ENCODE peak calls at places on chromosome 11, in five cellular contexts. U is GM23338, H is A549, F is HCT116, K is K562. Y is an unnamed sample.
A peak's percentile ranks its signal among the peaks of the same experiment; 100 is the strongest.

GRCh38 chr11:44623716-44624491 is 58.4 kb downstream of the CD82 start:
- DNase-seq in U (no peak), H (no peak), K (no peak), F (no peak), Y (no peak)

GRCh38 chr11:9495780-9496514 is 35.1 kb downstream of the ZNF143 start:
- DNase-seq in H (no peak), U (no peak), F (no peak), K (no peak), Y (no peak)

GRCh38 chr11:133953999-133954398 is 2.8 kb downstream of the IGSF9B start:
- DNase-seq in H (no peak), F (no peak), U (no peak), K (no peak), Y (no peak)

GRCh38 chr11:1939006-1939626 is 8.0 kb upstream of the MRPL23 start:
- DNase-seq in H (no peak), K (peak; percentile 39), U (no peak), F (no peak), Y (no peak)

GRCh38 chr11:8038811-8039529 is 42.0 kb upstream of the TUB start:
- DNase-seq in U (no peak), F (no peak), K (no peak), H (no peak), Y (no peak)

GRCh38 chr11:111419641-111420327 is 40.7 kb upstream of the POU2AF1 start:
- DNase-seq in U (no peak), H (no peak), F (no peak), K (no peak), Y (no peak)

GRCh38 chr11:105786766-105787165 is 176.9 kb downstream of the GRIA4 start:
- DNase-seq in H (no peak), F (no peak), K (no peak), U (peak; percentile 22), Y (no peak)

GRCh38 chr11:18455686-18456372 is at the start of gene LDHAL6A:
- DNase-seq in K (peak; percentile 13), F (no peak), U (peak; percentile 50), H (no peak), Y (peak; percentile 14)

GRCh38 chr11:8652140-8652539 is 30.3 kb downstream of the TRIM66 start:
- DNase-seq in U (no peak), F (no peak), H (peak; percentile 55), K (no peak), Y (no peak)

GRCh38 chr11:112961751-112962747 is 829 bp downstream of the NCAM1 start:
- DNase-seq in K (no peak), U (peak; percentile 49), H (no peak), F (no peak), Y (peak; percentile 13)
- TF ChIP-seq REST in K (no peak), U (no peak), H (no peak), F (no peak), Y (no peak)

GRCh38 chr11:76625787-76626186 is 44.8 kb downstream of the LRRC32 start:
- DNase-seq in K (no peak), H (peak; percentile 16), U (no peak), F (no peak), Y (no peak)
- TF ChIP-seq CTCF in K (no peak), H (no peak), U (no peak), F (no peak), Y (no peak)

DNA sequence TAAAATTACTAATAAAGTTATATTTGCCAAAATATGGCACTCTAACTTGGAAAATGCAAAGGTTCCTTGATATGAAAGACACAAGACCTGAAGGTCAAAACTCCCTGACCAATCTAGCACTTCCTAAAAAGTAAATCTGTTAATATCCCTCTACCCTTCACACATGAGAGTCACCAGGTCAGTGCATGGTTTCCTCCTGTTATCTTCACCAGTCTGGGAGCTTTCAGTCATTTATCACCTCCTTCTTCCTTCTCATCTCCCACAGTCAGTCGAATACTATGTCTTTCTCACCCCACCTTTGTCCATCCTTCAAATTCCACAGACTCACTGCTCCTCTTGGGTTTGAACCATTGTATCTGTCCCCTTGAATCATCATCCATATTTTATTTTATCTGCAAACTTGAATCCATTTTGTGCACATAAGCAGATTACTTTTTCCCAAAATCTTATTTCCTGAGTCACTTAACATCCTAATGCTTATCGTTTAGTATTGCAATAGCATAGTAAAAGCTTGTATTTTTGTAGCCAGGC is 2.6 kb downstream of the HBE1 start:
- DNase-seq in U (no peak), H (no peak), K (peak; percentile 37), F (no peak), Y (no peak)
- TF ChIP-seq REST in U (no peak), H (no peak), K (no peak), F (no peak), Y (no peak)

GRCh38 chr11:119692547-119692834 is 36.5 kb downstream of the NECTIN1 start:
- DNase-seq in H (no peak), U (no peak), K (no peak), F (no peak), Y (no peak)

GRCh38 chr11:119689318-119689717 is 39.7 kb downstream of the NECTIN1 start:
- DNase-seq in H (no peak), U (no peak), F (no peak), K (no peak), Y (no peak)

GRCh38 chr11:119691701-119692546 is 37.1 kb downstream of the NECTIN1 start:
- DNase-seq in U (no peak), H (no peak), F (no peak), K (no peak), Y (no peak)

GRCh38 chr11:119693253-119693815 is 35.7 kb downstream of the NECTIN1 start:
- DNase-seq in H (no peak), U (no peak), K (no peak), F (no peak), Y (no peak)

GRCh38 chr11:119691020-119691666 is 37.9 kb downstream of the NECTIN1 start:
- DNase-seq in K (peak; percentile 30), H (no peak), U (no peak), F (no peak), Y (no peak)
- TF ChIP-seq CTCF in K (peak; percentile 24), H (no peak), U (no peak), F (no peak), Y (no peak)

GRCh38 chr11:103091441-103091809 is 535 bp downstream of the DCUN1D5 start:
- DNase-seq in H (peak; percentile 33), U (peak; percentile 59), F (no peak), K (peak; percentile 62), Y (peak; percentile 50)
- TF ChIP-seq REST in H (no peak), U (no peak), F (no peak), K (no peak), Y (no peak)